ENCODE peak calls at places on chromosomes 7 and 10, in eight cellular contexts. Z is endodermal cell, Y is uterus, Q is mammary epithelial cell, L is tibial artery, F is chondrocyte, D is fibroblast of the aortic adventitia, C is fibroblast of lung. T is an unnamed sample.

GRCh38 chr7:108146070-108146842 is 16.1 kb upstream of the LAMB4 start:
- DNase-seq in Z (peak), Y (peak), Q (peak), L (peak), F (no peak), D (peak), C (peak), T (peak)

GRCh38 chr7:77820967-77821366 is 22.4 kb downstream of the PHTF2 start:
- DNase-seq in Z (no peak), Y (no peak), Q (no peak), L (no peak), F (no peak), D (no peak), C (no peak), T (no peak)

GRCh38 chr7:128322040-128322643 is 21.6 kb downstream of the RBM28 start:
- DNase-seq in Z (no peak), Y (no peak), Q (peak), L (no peak), F (no peak), D (peak), C (peak), T (peak)

GRCh38 chr7:12757443-12757842 is 70.0 kb downstream of the ARL4A start:
- DNase-seq in Z (no peak), Y (no peak), Q (peak), L (no peak), F (no peak), D (peak), C (peak), T (no peak)

GRCh38 chr7:87427289-87427688 is 48.2 kb downstream of the ABCB4 start:
- DNase-seq in Z (no peak), Y (no peak), Q (no peak), L (peak), F (no peak), D (no peak), C (no peak), T (no peak)

GRCh38 chr10:3813986-3814831 is 29.2 kb upstream of the KLF6 start:
- DNase-seq in Z (no peak), Y (no peak), Q (peak), L (no peak), F (no peak), D (no peak), C (peak), T (no peak)

GRCh38 chr7:155455776-155456516 is 2.0 kb upstream of the EN2 start:
- DNase-seq in Z (peak), Y (no peak), Q (no peak), L (no peak), F (no peak), D (no peak), C (no peak), T (no peak)

GRCh38 chr7:132298782-132299181 is 277.5 kb downstream of the PLXNA4 start:
- DNase-seq in Z (no peak), Y (no peak), Q (peak), L (no peak), F (no peak), D (peak), C (peak), T (no peak)

GRCh38 chr10:7311256-7312178 is 99.3 kb downstream of the SFMBT2 start:
- DNase-seq in Z (no peak), Y (no peak), Q (no peak), L (no peak), F (no peak), D (no peak), C (no peak), T (no peak)

GRCh38 chr7:151351027-151351426 is 9.4 kb downstream of the NUB1 start:
- DNase-seq in Z (peak), Y (no peak), Q (no peak), L (no peak), F (no peak), D (no peak), C (no peak), T (peak)

GRCh38 chr7:148185050-148185449 is 405.5 kb upstream of the C7orf33 start:
- DNase-seq in Z (no peak), Y (no peak), Q (no peak), L (no peak), F (no peak), D (no peak), C (no peak), T (no peak)

GRCh38 chr7:125459038-125459437 is 529.4 kb upstream of the POT1 start:
- DNase-seq in Z (no peak), Y (no peak), Q (no peak), L (no peak), F (no peak), D (no peak), C (no peak), T (no peak)

GRCh38 chr7:8441106-8441590 is 7.7 kb downstream of the NXPH1 start:
- DNase-seq in Z (peak), Y (no peak), Q (no peak), L (no peak), F (no peak), D (no peak), C (no peak), T (no peak)

GRCh38 chr7:151755131-151755787 is 121.7 kb downstream of the PRKAG2 start:
- DNase-seq in Z (no peak), Y (peak), Q (no peak), L (no peak), F (peak), D (peak), C (peak), T (peak)

GRCh38 chr7:75639071-75639892 is 99.5 kb downstream of the HIP1 start:
- DNase-seq in Z (peak), Y (peak), Q (peak), L (no peak), F (no peak), D (peak), C (peak), T (peak)

GRCh38 chr10:73493781-73494180 is 2.0 kb downstream of the PPP3CB start:
- DNase-seq in Z (no peak), Y (no peak), Q (peak), L (no peak), F (no peak), D (peak), C (peak), T (no peak)

GRCh38 chr10:112628951-112629604 is 182.1 kb downstream of the VTI1A start:
- DNase-seq in Z (no peak), Y (no peak), Q (no peak), L (no peak), F (no peak), D (no peak), C (no peak), T (no peak)

GRCh38 chr7:101705327-101705726 is 76.2 kb upstream of the MYL10 start:
- DNase-seq in Z (no peak), Y (no peak), Q (peak), L (no peak), F (no peak), D (peak), C (no peak), T (no peak)

GRCh38 chr10:11454160-11454559 is 157.3 kb downstream of the USP6NL start:
- DNase-seq in Z (no peak), Y (no peak), Q (no peak), L (no peak), F (no peak), D (no peak), C (no peak), T (no peak)

GRCh38 chr10:96512997-96513685 is 585 bp downstream of the TLL2 start:
- DNase-seq in Z (no peak), Y (no peak), Q (no peak), L (no peak), F (no peak), D (peak), C (peak), T (peak)

GRCh38 chr7:16619979-16620408 is 25.6 kb downstream of the ANKMY2 start:
- DNase-seq in Z (no peak), Y (no peak), Q (no peak), L (no peak), F (no peak), D (no peak), C (peak), T (peak)

GRCh38 chr7:76231583-76231982 is 29.9 kb downstream of the SRRM3 start:
- DNase-seq in Z (no peak), Y (no peak), Q (no peak), L (no peak), F (no peak), D (no peak), C (no peak), T (no peak)

GRCh38 chr10:110957603-110958002 is 38.2 kb downstream of the SHOC2 start:
- DNase-seq in Z (no peak), Y (no peak), Q (no peak), L (no peak), F (no peak), D (no peak), C (no peak), T (no peak)

GRCh38 chr7:4633012-4633411 is 49.1 kb upstream of the FOXK1 start:
- DNase-seq in Z (no peak), Y (no peak), Q (peak), L (no peak), F (no peak), D (peak), C (peak), T (peak)

GRCh38 chr10:110142965-110143364 is 64.4 kb upstream of the MXI1 start:
- DNase-seq in Z (no peak), Y (no peak), Q (no peak), L (no peak), F (no peak), D (no peak), C (no peak), T (no peak)

GRCh38 chr7:79453558-79454324 is at the start of gene MAGI2:
- DNase-seq in Z (peak), Y (peak), Q (peak), L (peak), F (peak), D (peak), C (peak), T (peak)

GRCh38 chr10:67650558-67650957 is 45.4 kb downstream of the CTNNA3 start:
- DNase-seq in Z (no peak), Y (no peak), Q (no peak), L (no peak), F (no peak), D (no peak), C (no peak), T (no peak)

GRCh38 chr10:6014241-6014761 is 37.0 kb upstream of the IL15RA start:
- DNase-seq in Z (peak), Y (peak), Q (peak), L (peak), F (no peak), D (peak), C (peak), T (peak)

GRCh38 chr10:75646931-75647330 is 215.5 kb downstream of the LRMDA start:
- DNase-seq in Z (no peak), Y (no peak), Q (no peak), L (no peak), F (no peak), D (no peak), C (peak), T (no peak)

GRCh38 chr7:109964780-109965179 is 1126.1 kb upstream of the LRRN3 start:
- DNase-seq in Z (no peak), Y (no peak), Q (peak), L (no peak), F (no peak), D (no peak), C (peak), T (no peak)

GRCh38 chr10:132604686-132605085 is 67.1 kb downstream of the INPP5A start:
- DNase-seq in Z (no peak), Y (no peak), Q (no peak), L (no peak), F (no peak), D (no peak), C (no peak), T (no peak)

GRCh38 chr10:110353244-110354119 is 48.8 kb upstream of the SMNDC1 start:
- DNase-seq in Z (peak), Y (no peak), Q (peak), L (no peak), F (no peak), D (peak), C (peak), T (peak)

GRCh38 chr7:16193631-16194030 is 227.7 kb downstream of the CRPPA start:
- DNase-seq in Z (no peak), Y (no peak), Q (no peak), L (no peak), F (no peak), D (no peak), C (no peak), T (no peak)

GRCh38 chr7:34091330-34091917 is 186.1 kb downstream of the BMPER start:
- DNase-seq in Z (peak), Y (no peak), Q (peak), L (no peak), F (no peak), D (peak), C (peak), T (peak)

GRCh38 chr10:132107211-132107946 is 41.6 kb downstream of the JAKMIP3 start:
- DNase-seq in Z (peak), Y (no peak), Q (no peak), L (no peak), F (peak), D (no peak), C (no peak), T (no peak)

GRCh38 chr10:119428789-119429188 is 113.7 kb downstream of the RGS10 start:
- DNase-seq in Z (no peak), Y (no peak), Q (peak), L (no peak), F (no peak), D (no peak), C (no peak), T (peak)

GRCh38 chr10:113529575-113529974 is 23.3 kb upstream of the HABP2 start:
- DNase-seq in Z (no peak), Y (no peak), Q (no peak), L (no peak), F (no peak), D (no peak), C (no peak), T (no peak)

DNA sequence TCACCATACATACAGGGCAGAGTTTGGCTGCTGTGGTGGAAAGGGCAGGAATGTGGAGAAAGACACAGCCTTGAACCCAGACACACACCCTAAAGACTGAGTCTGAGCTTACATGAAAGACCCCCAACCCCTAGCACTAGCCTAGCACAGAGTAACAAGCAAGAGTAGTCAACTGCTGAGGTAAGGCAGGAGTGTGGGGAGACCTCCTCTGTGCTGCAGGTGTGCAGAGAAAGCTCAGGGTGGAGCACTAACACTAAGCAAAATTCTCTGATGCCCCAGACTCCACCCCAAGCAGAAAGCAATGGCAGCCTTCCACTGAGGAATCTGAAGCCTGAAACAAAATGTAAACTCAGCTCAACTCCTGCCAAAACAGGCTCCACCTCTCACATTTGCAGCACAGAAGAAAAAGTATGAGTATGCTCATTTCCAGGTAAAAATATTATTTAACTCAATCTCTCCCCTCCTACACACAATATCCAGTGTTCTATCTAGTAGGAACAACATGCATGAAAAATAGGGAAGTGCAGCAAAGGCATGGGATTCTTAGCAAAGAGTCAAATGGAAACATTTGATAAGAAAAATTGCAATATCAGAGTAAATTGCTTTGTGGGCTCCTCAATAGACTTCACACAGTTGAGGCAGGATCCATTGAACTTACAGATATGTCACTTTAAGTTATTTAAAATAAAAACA is 151.1 kb downstream of the ANK3 start:
- DNase-seq in Z (peak), Y (no peak), Q (peak), L (no peak), F (no peak), D (peak), C (peak), T (peak)
- TF ChIP-seq CTCF in Z (peak), Y (no peak), Q (peak), L (no peak), F (peak), D (peak), C (peak), T (no peak)

DNA sequence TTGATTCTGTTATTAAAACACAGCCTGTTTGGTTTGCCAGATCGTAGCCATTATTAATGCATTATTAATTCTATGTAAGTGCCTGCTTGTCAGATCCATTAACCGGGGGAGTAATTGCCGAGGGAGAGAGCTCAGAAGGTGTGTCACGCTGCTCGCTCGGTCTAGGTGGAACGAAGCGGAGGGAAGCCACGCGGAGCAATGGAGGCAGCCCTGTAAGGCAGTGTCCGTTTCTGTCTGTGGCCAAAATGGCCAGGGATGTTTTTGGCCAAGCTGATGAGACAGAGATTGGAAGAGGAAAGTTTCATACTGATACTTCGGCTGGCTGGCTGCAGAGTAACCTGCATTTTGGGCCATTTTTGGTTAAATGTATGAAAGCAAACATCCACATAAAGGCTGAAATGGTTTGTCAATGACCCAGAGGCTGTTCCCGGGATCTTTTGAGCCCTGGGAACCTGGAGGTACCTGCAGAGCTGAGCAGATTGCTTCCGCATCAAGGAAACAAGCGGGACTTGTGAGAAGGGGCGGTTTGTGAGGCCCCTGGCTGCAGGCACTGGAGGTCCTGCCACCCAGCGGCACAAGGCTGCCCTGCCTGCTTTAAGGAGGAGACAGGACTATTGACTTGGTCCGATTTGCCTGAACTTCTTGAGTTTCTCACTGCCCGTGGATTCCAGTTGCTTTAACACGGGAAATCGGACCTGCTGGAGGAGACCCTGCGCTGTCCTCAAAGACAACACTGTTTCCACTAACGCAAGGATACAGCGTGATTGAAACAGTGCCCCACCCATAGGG is 129.9 kb downstream of the DNAJB6 start:
- DNase-seq in Z (peak), Y (no peak), Q (no peak), L (peak), F (no peak), D (no peak), C (no peak), T (no peak)
- TF ChIP-seq CTCF in Z (peak), Y (no peak), Q (no peak), L (no peak), F (no peak), D (no peak), C (no peak), T (no peak)

GRCh38 chr10:108069096-108069495 is 904.6 kb upstream of the SORCS1 start:
- DNase-seq in Z (no peak), Y (no peak), Q (peak), L (no peak), F (no peak), D (no peak), C (no peak), T (no peak)
- TF ChIP-seq CTCF in Z (no peak), Y (no peak), Q (no peak), L (no peak), F (no peak), D (no peak), C (no peak), T (no peak)

GRCh38 chr10:63976538-63976937 is 455.3 kb downstream of the REEP3 start:
- DNase-seq in Z (peak), Y (no peak), Q (peak), L (no peak), F (no peak), D (peak), C (peak), T (peak)
- TF ChIP-seq CTCF in Z (peak), Y (peak), Q (peak), L (peak), F (peak), D (peak), C (peak), T (peak)

DNA sequence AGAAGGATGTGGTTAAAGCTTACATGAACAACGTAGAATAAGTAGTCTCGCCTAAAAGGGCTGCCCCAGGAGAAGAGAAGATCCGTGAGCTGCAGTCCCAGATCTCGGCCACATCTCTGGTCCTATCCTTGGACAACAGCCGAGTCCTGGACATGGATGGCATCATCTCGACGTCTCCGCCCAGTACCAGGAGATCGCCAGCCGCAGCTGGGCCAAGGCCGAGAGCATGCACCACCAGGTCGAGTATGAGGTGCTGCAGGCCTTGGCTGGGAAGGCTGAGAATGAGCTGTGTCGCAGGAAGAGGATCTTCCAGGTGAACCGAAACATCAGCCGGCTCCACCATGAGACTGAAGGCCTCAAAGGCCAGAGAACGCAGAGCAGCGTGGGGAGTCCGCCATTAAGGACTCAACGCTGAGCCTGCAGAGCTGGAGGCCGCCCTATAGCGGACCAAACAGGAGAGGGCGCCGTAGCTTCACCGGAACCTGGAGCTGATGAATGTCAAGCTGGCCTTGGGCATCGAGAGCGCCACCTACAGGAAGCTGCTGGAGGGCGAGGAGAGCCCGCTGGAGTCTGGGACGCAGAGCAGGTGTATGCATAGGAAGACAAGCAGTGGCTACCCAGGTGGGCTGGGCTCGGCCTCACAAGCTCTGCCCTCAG is 22.2 kb downstream of the LIPK start:
- DNase-seq in Z (peak), Y (no peak), Q (peak), L (no peak), F (peak), D (no peak), C (no peak), T (peak)
- TF ChIP-seq CTCF in Z (peak), Y (no peak), Q (peak), L (no peak), F (peak), D (peak), C (peak), T (peak)

T was measured in activated CD8-positive, alpha-beta T cell treated with anti-CD3 and anti-CD28 coated beads for 36 hours.